ENCODE peak calls at places on chromosomes 4 and X, in six cellular contexts. M is A549, N is H1, S is transverse colon, Z is tibial nerve, G is ovary. A is an unnamed sample.

GRCh38 chrX:48698306-48698705 is 1.8 kb downstream of the SUV39H1 start:
- DNase-seq in G (no peak), S (no peak), Z (no peak), N (no peak), M (no peak), A (no peak)

GRCh38 chr4:154779362-154779947 is 1.6 kb upstream of the RBM46 start:
- DNase-seq in M (peak), N (no peak), Z (no peak), G (no peak), S (no peak), A (no peak)

GRCh38 chrX:111671668-111672067 is 9.3 kb upstream of the ALG13 start:
- DNase-seq in M (no peak), Z (no peak), G (no peak), N (no peak), S (no peak), A (no peak)

GRCh38 chr4:161336016-161336415 is 827.8 kb downstream of the FSTL5 start:
- DNase-seq in M (no peak), S (no peak), N (no peak), Z (no peak), G (no peak), A (no peak)

GRCh38 chrX:122517781-122518180 is 666.3 kb upstream of the GRIA3 start:
- DNase-seq in G (no peak), Z (no peak), S (no peak), N (no peak), M (no peak), A (no peak)

GRCh38 chr4:113908829-113909228 is 70.6 kb downstream of the ARSJ start:
- DNase-seq in G (no peak), M (no peak), Z (no peak), S (no peak), N (no peak), A (no peak)

GRCh38 chr4:56130609-56131150 is 181.9 kb downstream of the CEP135 start:
- DNase-seq in G (no peak), M (no peak), Z (no peak), N (no peak), S (no peak), A (no peak)

GRCh38 chrX:149937881-149938426 is 337 bp downstream of the EOLA2 start:
- DNase-seq in G (no peak), S (peak), M (peak), N (no peak), Z (no peak), A (peak)

GRCh38 chr4:127463883-127464282 is 168.9 kb upstream of the INTU start:
- DNase-seq in S (no peak), M (no peak), N (no peak), G (no peak), Z (no peak), A (no peak)

GRCh38 chr4:181711387-181711786 is 531.8 kb upstream of the TENM3 start:
- DNase-seq in M (no peak), S (no peak), N (no peak), G (no peak), Z (no peak), A (no peak)

DNA sequence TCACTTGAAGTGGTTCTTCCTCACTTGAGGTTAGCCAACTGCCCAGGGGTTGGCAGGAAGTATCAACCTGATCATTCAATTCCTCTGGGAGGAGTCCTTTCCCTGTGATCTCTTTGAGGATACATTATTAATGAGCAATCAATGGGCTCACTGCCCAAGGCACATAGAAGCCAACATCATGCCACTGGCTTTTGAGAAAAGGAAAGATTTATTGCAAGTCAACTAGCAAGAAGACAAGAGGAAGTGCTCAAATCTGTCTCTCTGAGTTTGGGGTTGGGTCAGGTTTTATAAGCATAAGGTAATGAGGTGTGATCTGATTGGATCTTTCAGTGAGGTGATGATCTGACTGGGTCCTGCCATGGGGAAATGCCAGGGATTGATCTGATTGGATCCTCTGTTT is 39.6 kb downstream of the FGFBP1 start:
- DNase-seq in Z (no peak), N (no peak), S (no peak), G (no peak), M (no peak), A (no peak)
- TF ChIP-seq EP300 in Z (no peak), N (no peak), S (no peak), G (no peak), M (no peak), A (no peak)

GRCh38 chr4:76962406-76963135 is 13.0 kb downstream of the SEPTIN11 start:
- DNase-seq in M (no peak), Z (no peak), S (no peak), N (no peak), G (no peak), A (no peak)
- H3K4me3 ChIP-seq in M (no peak), Z (no peak), S (no peak), N (no peak), G (no peak), A (no peak)

GRCh38 chr4:32625687-32626086 is 1905.5 kb downstream of the PCDH7 start:
- DNase-seq in Z (no peak), S (no peak), M (no peak), N (no peak), G (no peak), A (no peak)
- TF ChIP-seq EP300 in Z (no peak), S (no peak), M (no peak), N (no peak), G (no peak), A (no peak)

GRCh38 chr4:86398187-86398586 is 38.3 kb upstream of the MAPK10 start:
- DNase-seq in G (no peak), S (no peak), M (no peak), N (no peak), Z (no peak), A (no peak)
- H3K4me3 ChIP-seq in G (no peak), S (no peak), M (no peak), N (no peak), Z (no peak), A (no peak)

GRCh38 chr4:2868840-2869487 is 25.3 kb downstream of the ADD1 start:
- DNase-seq in S (no peak), G (no peak), M (no peak), N (no peak), Z (no peak), A (no peak)

GRCh38 chr4:2870098-2870497 is 26.5 kb downstream of the ADD1 start:
- DNase-seq in Z (no peak), M (no peak), S (no peak), G (no peak), N (no peak), A (no peak)

GRCh38 chr4:2867758-2868491 is 24.3 kb downstream of the ADD1 start:
- DNase-seq in M (no peak), S (no peak), Z (no peak), G (peak), N (no peak), A (peak)

GRCh38 chr4:2871466-2871865 is 27.8 kb downstream of the ADD1 start:
- DNase-seq in S (no peak), M (no peak), Z (no peak), G (no peak), N (no peak), A (no peak)

GRCh38 chr4:2869659-2870058 is 26.0 kb downstream of the ADD1 start:
- DNase-seq in Z (no peak), M (no peak), N (no peak), G (no peak), S (no peak), A (no peak)
- TF ChIP-seq EP300 in Z (no peak), M (no peak), N (no peak), G (no peak), S (no peak), A (no peak)

GRCh38 chrX:108735680-108736508 is 469 bp downstream of the IRS4 start:
- DNase-seq in Z (no peak), M (peak), S (no peak), N (no peak), G (peak), A (no peak)
- H3K4me3 ChIP-seq in Z (peak), M (peak), S (peak), N (peak), G (peak), A (peak)

GRCh38 chr4:26141916-26142638 is 178.7 kb upstream of the RBPJ start:
- DNase-seq in N (no peak), G (no peak), Z (peak), M (no peak), S (peak), A (peak)
- TF ChIP-seq EP300 in N (no peak), G (no peak), Z (peak), M (no peak), S (peak), A (peak)

GRCh38 chr4:100891808-100892207 is 374.0 kb upstream of the EMCN start:
- DNase-seq in N (no peak), S (no peak), M (no peak), G (no peak), Z (no peak), A (no peak)

GRCh38 chr4:100898844-100899243 is 381.0 kb upstream of the EMCN start:
- DNase-seq in Z (no peak), N (no peak), S (no peak), M (no peak), G (no peak), A (no peak)

GRCh38 chr4:100900134-100900533 is 382.3 kb upstream of the EMCN start:
- DNase-seq in G (no peak), N (no peak), Z (no peak), S (no peak), M (no peak), A (no peak)

GRCh38 chr4:100894339-100894870 is 376.6 kb upstream of the EMCN start:
- DNase-seq in S (no peak), G (no peak), Z (no peak), M (no peak), N (no peak), A (no peak)

GRCh38 chr4:100895572-100896197 is 377.9 kb upstream of the EMCN start:
- DNase-seq in N (no peak), S (no peak), G (no peak), M (no peak), Z (no peak), A (no peak)
- H3K4me3 ChIP-seq in N (no peak), S (peak), G (no peak), M (no peak), Z (peak), A (peak)

A was measured in sigmoid colon.